ENCODE peak calls at places on chromosomes 6 and 20, in four cellular contexts. One of them, this sample, is unnamed.

GRCh38 chr20:50868509-50869495 is 62.4 kb downstream of the ADNP start:
- DNase-seq in endothelial cell of umbilical vein: no peak
- DNase-seq in HepG2: peak; percentile 82
- DNase-seq in tibial nerve: no peak
- DNase-seq in this sample: no peak

GRCh38 chr6:147530132-147531060 is 21.9 kb downstream of the SAMD5 start:
- DNase-seq in endothelial cell of umbilical vein: no peak
- DNase-seq in HepG2: no peak
- DNase-seq in tibial nerve: no peak
- DNase-seq in this sample: no peak

GRCh38 chr6:18122128-18123093 is at the start of gene NHLRC1:
- DNase-seq in endothelial cell of umbilical vein: peak; percentile 92
- DNase-seq in HepG2: peak; percentile 84
- DNase-seq in tibial nerve: peak; percentile 81
- DNase-seq in this sample: peak; percentile 84

GRCh38 chr6:138403324-138403800 is 661 bp upstream of the HEBP2 start:
- DNase-seq in endothelial cell of umbilical vein: no peak
- DNase-seq in HepG2: no peak
- DNase-seq in tibial nerve: no peak
- DNase-seq in this sample: peak; percentile 36

GRCh38 chr20:47679462-47679861 is 105.8 kb downstream of the SULF2 start:
- DNase-seq in endothelial cell of umbilical vein: no peak
- DNase-seq in HepG2: no peak
- DNase-seq in tibial nerve: no peak
- DNase-seq in this sample: no peak

GRCh38 chr6:156659317-156660198 is 117.6 kb upstream of the ARID1B start:
- DNase-seq in endothelial cell of umbilical vein: no peak
- DNase-seq in HepG2: no peak
- DNase-seq in tibial nerve: no peak
- DNase-seq in this sample: no peak

GRCh38 chr6:90610671-90611542 is 24.0 kb upstream of the MAP3K7 start:
- DNase-seq in endothelial cell of umbilical vein: peak; percentile 28
- DNase-seq in HepG2: no peak
- DNase-seq in tibial nerve: no peak
- DNase-seq in this sample: peak; percentile 74

GRCh38 chr6:133170602-133171001 is 70.6 kb upstream of the EYA4 start:
- DNase-seq in endothelial cell of umbilical vein: no peak
- DNase-seq in HepG2: peak; percentile 16
- DNase-seq in tibial nerve: no peak
- DNase-seq in this sample: no peak

GRCh38 chr6:11869656-11870340 is 91.2 kb upstream of the ADTRP start:
- DNase-seq in endothelial cell of umbilical vein: peak; percentile 68
- DNase-seq in HepG2: no peak
- DNase-seq in tibial nerve: no peak
- DNase-seq in this sample: peak; percentile 85

GRCh38 chr6:105603779-105604592 is 201.1 kb upstream of the PREP start:
- DNase-seq in endothelial cell of umbilical vein: no peak
- DNase-seq in HepG2: no peak
- DNase-seq in tibial nerve: no peak
- DNase-seq in this sample: no peak

GRCh38 chr6:163965426-163966348 is 551.2 kb downstream of the QKI start:
- DNase-seq in endothelial cell of umbilical vein: peak; percentile 77
- DNase-seq in HepG2: no peak
- DNase-seq in tibial nerve: no peak
- DNase-seq in this sample: no peak

GRCh38 chr6:89122625-89123024 is 4.8 kb upstream of the SRSF12 start:
- DNase-seq in endothelial cell of umbilical vein: peak; percentile 52
- DNase-seq in HepG2: peak; percentile 53
- DNase-seq in tibial nerve: no peak
- DNase-seq in this sample: no peak

GRCh38 chr20:31822421-31823330 is 3.5 kb downstream of the MYLK2 start:
- DNase-seq in endothelial cell of umbilical vein: peak; percentile 62
- DNase-seq in HepG2: peak; percentile 49
- DNase-seq in tibial nerve: peak; percentile 67
- DNase-seq in this sample: peak; percentile 86

GRCh38 chr6:152351110-152351509 is 286.1 kb downstream of the SYNE1 start:
- DNase-seq in endothelial cell of umbilical vein: no peak
- DNase-seq in HepG2: no peak
- DNase-seq in tibial nerve: no peak
- DNase-seq in this sample: no peak

GRCh38 chr6:166397849-166398248 is 15.1 kb upstream of the MPC1 start:
- DNase-seq in endothelial cell of umbilical vein: no peak
- DNase-seq in HepG2: no peak
- DNase-seq in tibial nerve: no peak
- DNase-seq in this sample: no peak

GRCh38 chr20:23049201-23049932 is at the start of gene THBD:
- DNase-seq in endothelial cell of umbilical vein: peak; percentile 86
- DNase-seq in HepG2: no peak
- DNase-seq in tibial nerve: peak; percentile 73
- DNase-seq in this sample: peak; percentile 47

DNA sequence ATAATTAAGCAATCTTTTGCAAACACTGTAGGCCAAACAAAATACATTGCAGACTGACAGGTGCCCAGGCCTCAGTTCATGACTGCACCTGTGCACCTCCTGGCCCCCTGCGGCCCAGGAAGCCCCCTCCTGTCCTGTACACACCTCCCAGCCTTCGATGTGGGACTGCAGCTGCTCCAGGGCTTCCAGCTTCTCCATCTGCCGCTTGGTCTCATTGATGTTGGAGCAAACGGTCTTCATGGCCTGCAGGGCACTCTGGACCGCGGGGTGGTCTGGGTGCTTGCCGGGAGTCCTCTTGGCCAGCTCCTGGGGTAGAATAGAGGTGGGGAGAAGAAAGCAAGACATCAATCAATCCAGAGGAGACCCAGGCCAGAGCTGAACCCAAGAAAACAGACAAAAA is 119.7 kb downstream of the PREX1 start:
- DNase-seq in endothelial cell of umbilical vein: no peak
- DNase-seq in HepG2: no peak
- DNase-seq in tibial nerve: no peak
- DNase-seq in this sample: no peak
- H3K27ac ChIP-seq in endothelial cell of umbilical vein: no peak overlapping the region
- H3K27ac ChIP-seq in HepG2: no peak overlapping the region
- H3K27ac ChIP-seq in tibial nerve: no peak overlapping the region
- H3K27ac ChIP-seq in this sample: no peak overlapping the region

DNA sequence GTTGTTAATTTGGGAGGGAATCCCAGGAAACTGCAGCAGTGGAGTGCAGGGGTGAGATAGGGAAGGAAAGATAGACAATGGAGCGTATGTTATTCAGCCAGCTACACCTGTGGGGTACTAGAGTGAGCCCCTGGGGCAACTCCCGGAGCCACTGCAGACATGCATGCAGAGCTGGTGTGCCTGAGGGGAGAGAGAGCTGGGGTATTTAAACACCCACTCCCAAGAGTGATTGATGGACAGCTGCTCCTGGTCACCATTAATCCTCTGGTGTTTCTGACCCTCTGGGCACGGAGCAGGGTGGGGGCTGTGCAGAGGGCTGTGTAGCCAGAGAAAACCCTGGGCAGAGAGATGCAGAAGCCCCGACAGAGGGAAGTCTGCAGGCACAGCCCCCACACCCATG is 146.7 kb upstream of the CDH4 start:
- DNase-seq in endothelial cell of umbilical vein: no peak
- DNase-seq in HepG2: no peak
- DNase-seq in tibial nerve: no peak
- DNase-seq in this sample: no peak
- H3K27me3 ChIP-seq in endothelial cell of umbilical vein: no peaks in the 10 kb centered on the region
- H3K27me3 ChIP-seq in HepG2: peaks cover 13% of the 10 kb centered on the region
- H3K27me3 ChIP-seq in tibial nerve: no peaks in the 10 kb centered on the region
- H3K27me3 ChIP-seq in this sample: no peaks in the 10 kb centered on the region

DNA sequence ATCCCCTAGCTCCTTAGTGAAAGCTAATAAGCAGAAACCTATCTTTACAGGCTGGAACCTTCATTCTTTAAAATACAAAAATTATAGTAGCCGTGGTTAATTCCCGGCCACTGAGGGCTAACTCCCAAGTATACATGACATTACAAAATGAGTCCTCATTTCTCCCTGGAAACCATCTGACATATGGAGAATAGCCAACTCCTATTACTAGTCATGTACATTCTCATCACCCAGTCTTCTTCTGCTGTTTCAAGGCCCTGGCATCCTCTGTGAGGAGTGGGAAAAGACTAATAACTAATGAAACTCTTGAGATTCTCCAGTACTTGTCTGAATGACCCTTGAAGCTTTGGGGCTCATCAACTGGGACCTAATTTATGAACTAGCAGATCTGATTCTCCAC is 30.2 kb downstream of the CSNK2A1 start:
- DNase-seq in endothelial cell of umbilical vein: no peak
- DNase-seq in HepG2: no peak
- DNase-seq in tibial nerve: no peak
- DNase-seq in this sample: no peak
- TF ChIP-seq POLR2A in endothelial cell of umbilical vein: no peak
- TF ChIP-seq POLR2A in HepG2: no peak
- TF ChIP-seq POLR2A in tibial nerve: no peak
- TF ChIP-seq POLR2A in this sample: no peak

GRCh38 chr6:82205793-82206425 is 41.6 kb downstream of the IBTK start:
- DNase-seq in endothelial cell of umbilical vein: peak; percentile 70
- DNase-seq in HepG2: peak; percentile 5
- DNase-seq in tibial nerve: no peak
- DNase-seq in this sample: no peak
- H3K27ac ChIP-seq in endothelial cell of umbilical vein: peak overlapping the region; percentile 11
- H3K27ac ChIP-seq in HepG2: no peak overlapping the region
- H3K27ac ChIP-seq in tibial nerve: no peak overlapping the region
- H3K27ac ChIP-seq in this sample: no peak overlapping the region

GRCh38 chr6:30075987-30076311 is 380 bp upstream of the RNF39 start:
- DNase-seq in endothelial cell of umbilical vein: no peak
- DNase-seq in HepG2: no peak
- DNase-seq in tibial nerve: no peak
- DNase-seq in this sample: no peak
- H3K27me3 ChIP-seq in endothelial cell of umbilical vein: peaks cover 76% of the 10 kb centered on the region
- H3K27me3 ChIP-seq in HepG2: peaks cover 40% of the 10 kb centered on the region
- H3K27me3 ChIP-seq in tibial nerve: peaks cover 77% of the 10 kb centered on the region
- H3K27me3 ChIP-seq in this sample: no peaks in the 10 kb centered on the region

GRCh38 chr20:37327748-37328147 is 18.2 kb upstream of the SRC start:
- DNase-seq in endothelial cell of umbilical vein: no peak
- DNase-seq in HepG2: no peak
- DNase-seq in tibial nerve: peak; percentile 75
- DNase-seq in this sample: peak; percentile 94
- TF ChIP-seq POLR2A in endothelial cell of umbilical vein: no peak
- TF ChIP-seq POLR2A in HepG2: no peak
- TF ChIP-seq POLR2A in tibial nerve: no peak
- TF ChIP-seq POLR2A in this sample: no peak

GRCh38 chr20:36440370-36441026 is 100.8 kb upstream of the MYL9 start:
- DNase-seq in endothelial cell of umbilical vein: no peak
- DNase-seq in HepG2: no peak
- DNase-seq in tibial nerve: no peak
- DNase-seq in this sample: no peak
- H3K27ac ChIP-seq in endothelial cell of umbilical vein: no peak overlapping the region
- H3K27ac ChIP-seq in HepG2: no peak overlapping the region
- H3K27ac ChIP-seq in tibial nerve: no peak overlapping the region
- H3K27ac ChIP-seq in this sample: no peak overlapping the region

This sample was measured in ovary.